ENCODE peak calls at places on chromosomes 5 and 9, in seven cellular contexts. One of them, this sample, is unnamed.

GRCh38 chr5:33769968-33770367 is 121.8 kb downstream of the ADAMTS12 start:
- DNase-seq in CD8-positive, alpha-beta T cell: no peak
- DNase-seq in breast epithelium: no peak
- DNase-seq in brain microvascular endothelial cell: no peak
- DNase-seq in adrenal gland: no peak
- DNase-seq in tibial artery: no peak
- DNase-seq in effector memory CD4-positive, alpha-beta T cell: no peak
- DNase-seq in this sample: no peak

GRCh38 chr5:148107608-148108007 is 43.8 kb downstream of the SPINK5 start:
- DNase-seq in CD8-positive, alpha-beta T cell: no peak
- DNase-seq in breast epithelium: no peak
- DNase-seq in brain microvascular endothelial cell: no peak
- DNase-seq in adrenal gland: no peak
- DNase-seq in tibial artery: no peak
- DNase-seq in effector memory CD4-positive, alpha-beta T cell: no peak
- DNase-seq in this sample: no peak

GRCh38 chr9:105245720-105246161 is 1.3 kb downstream of the SLC44A1 start:
- DNase-seq in CD8-positive, alpha-beta T cell: no peak
- DNase-seq in breast epithelium: no peak
- DNase-seq in brain microvascular endothelial cell: no peak
- DNase-seq in adrenal gland: no peak
- DNase-seq in tibial artery: no peak
- DNase-seq in effector memory CD4-positive, alpha-beta T cell: no peak
- DNase-seq in this sample: no peak

GRCh38 chr9:69809304-69809863 is 11.2 kb upstream of the CFAP95 start:
- DNase-seq in CD8-positive, alpha-beta T cell: peak
- DNase-seq in breast epithelium: no peak
- DNase-seq in brain microvascular endothelial cell: no peak
- DNase-seq in adrenal gland: no peak
- DNase-seq in tibial artery: no peak
- DNase-seq in effector memory CD4-positive, alpha-beta T cell: no peak
- DNase-seq in this sample: peak

GRCh38 chr5:9332026-9332425 is 213.8 kb downstream of the SEMA5A start:
- DNase-seq in CD8-positive, alpha-beta T cell: no peak
- DNase-seq in breast epithelium: no peak
- DNase-seq in brain microvascular endothelial cell: no peak
- DNase-seq in adrenal gland: no peak
- DNase-seq in tibial artery: no peak
- DNase-seq in effector memory CD4-positive, alpha-beta T cell: no peak
- DNase-seq in this sample: no peak

GRCh38 chr5:138360941-138361452 is 8.5 kb downstream of the KDM3B start:
- DNase-seq in CD8-positive, alpha-beta T cell: no peak
- DNase-seq in breast epithelium: no peak
- DNase-seq in brain microvascular endothelial cell: no peak
- DNase-seq in adrenal gland: no peak
- DNase-seq in tibial artery: no peak
- DNase-seq in effector memory CD4-positive, alpha-beta T cell: no peak
- DNase-seq in this sample: no peak

GRCh38 chr9:112554516-112554915 is 67.9 kb downstream of the KIAA1958 start:
- DNase-seq in CD8-positive, alpha-beta T cell: no peak
- DNase-seq in breast epithelium: no peak
- DNase-seq in brain microvascular endothelial cell: peak
- DNase-seq in adrenal gland: no peak
- DNase-seq in tibial artery: no peak
- DNase-seq in effector memory CD4-positive, alpha-beta T cell: no peak
- DNase-seq in this sample: no peak

GRCh38 chr9:99299214-99300102 is 77.4 kb downstream of the SEC61B start:
- DNase-seq in CD8-positive, alpha-beta T cell: no peak
- DNase-seq in breast epithelium: no peak
- DNase-seq in brain microvascular endothelial cell: peak
- DNase-seq in adrenal gland: peak
- DNase-seq in tibial artery: no peak
- DNase-seq in effector memory CD4-positive, alpha-beta T cell: no peak
- DNase-seq in this sample: peak

GRCh38 chr5:131659841-131660240 is 24.8 kb upstream of the RAPGEF6 start:
- DNase-seq in CD8-positive, alpha-beta T cell: no peak
- DNase-seq in breast epithelium: no peak
- DNase-seq in brain microvascular endothelial cell: no peak
- DNase-seq in adrenal gland: no peak
- DNase-seq in tibial artery: no peak
- DNase-seq in effector memory CD4-positive, alpha-beta T cell: no peak
- DNase-seq in this sample: no peak

GRCh38 chr9:131981116-131981847 is 98.4 kb downstream of the MED27 start:
- DNase-seq in CD8-positive, alpha-beta T cell: no peak
- DNase-seq in breast epithelium: no peak
- DNase-seq in brain microvascular endothelial cell: peak
- DNase-seq in adrenal gland: no peak
- DNase-seq in tibial artery: no peak
- DNase-seq in effector memory CD4-positive, alpha-beta T cell: no peak
- DNase-seq in this sample: no peak

GRCh38 chr9:93676310-93677054 is 100.1 kb downstream of the PHF2 start:
- DNase-seq in CD8-positive, alpha-beta T cell: no peak
- DNase-seq in breast epithelium: peak
- DNase-seq in brain microvascular endothelial cell: no peak
- DNase-seq in adrenal gland: peak
- DNase-seq in tibial artery: peak
- DNase-seq in effector memory CD4-positive, alpha-beta T cell: no peak
- DNase-seq in this sample: no peak

GRCh38 chr9:35617548-35617947 is 665 bp downstream of the CD72 start:
- DNase-seq in CD8-positive, alpha-beta T cell: no peak
- DNase-seq in breast epithelium: no peak
- DNase-seq in brain microvascular endothelial cell: no peak
- DNase-seq in adrenal gland: no peak
- DNase-seq in tibial artery: no peak
- DNase-seq in effector memory CD4-positive, alpha-beta T cell: no peak
- DNase-seq in this sample: no peak

GRCh38 chr5:173001229-173001841 is 17.8 kb downstream of the ATP6V0E1 start:
- DNase-seq in CD8-positive, alpha-beta T cell: no peak
- DNase-seq in breast epithelium: no peak
- DNase-seq in brain microvascular endothelial cell: no peak
- DNase-seq in adrenal gland: no peak
- DNase-seq in tibial artery: no peak
- DNase-seq in effector memory CD4-positive, alpha-beta T cell: no peak
- DNase-seq in this sample: no peak

GRCh38 chr9:22203371-22204138 is 194.4 kb upstream of the CDKN2B start:
- DNase-seq in CD8-positive, alpha-beta T cell: no peak
- DNase-seq in breast epithelium: no peak
- DNase-seq in brain microvascular endothelial cell: no peak
- DNase-seq in adrenal gland: no peak
- DNase-seq in tibial artery: no peak
- DNase-seq in effector memory CD4-positive, alpha-beta T cell: no peak
- DNase-seq in this sample: no peak

GRCh38 chr5:145536133-145536532 is 299.0 kb downstream of the PRELID2 start:
- DNase-seq in CD8-positive, alpha-beta T cell: no peak
- DNase-seq in breast epithelium: no peak
- DNase-seq in brain microvascular endothelial cell: no peak
- DNase-seq in adrenal gland: no peak
- DNase-seq in tibial artery: no peak
- DNase-seq in effector memory CD4-positive, alpha-beta T cell: no peak
- DNase-seq in this sample: peak

DNA sequence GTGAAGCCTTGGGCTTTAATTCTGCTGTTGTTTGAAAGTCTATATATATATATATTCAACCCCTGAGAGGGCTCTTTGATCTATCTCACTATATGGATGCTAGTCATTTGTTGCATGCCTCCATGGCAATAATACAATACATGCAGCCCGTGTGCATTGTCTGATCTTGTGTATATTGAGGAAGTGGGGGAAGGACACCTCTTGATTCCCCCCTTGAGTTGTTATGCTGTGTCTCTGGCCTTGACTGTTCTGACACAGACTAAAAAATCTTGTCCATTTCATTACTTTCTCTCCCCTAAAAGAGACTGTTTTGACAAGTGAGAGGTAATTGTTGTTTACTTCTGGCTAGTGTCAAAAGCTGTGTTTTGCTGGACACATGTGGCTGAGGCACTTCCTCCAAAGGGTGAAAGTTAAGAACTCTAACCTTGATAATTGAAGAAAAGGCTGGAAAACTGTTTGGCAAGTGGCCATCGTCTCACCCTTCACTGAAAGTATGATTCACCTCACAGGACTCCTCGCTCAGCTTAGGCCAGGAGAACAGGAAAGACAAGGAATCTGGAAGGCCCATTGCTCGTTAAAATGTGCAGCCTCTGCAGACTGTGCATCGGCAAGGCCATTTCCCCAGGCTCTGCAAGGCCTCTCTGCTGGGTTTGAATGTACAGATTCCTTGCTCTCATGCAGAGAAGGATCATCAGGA is 304.0 kb downstream of the PRELID2 start:
- DNase-seq in CD8-positive, alpha-beta T cell: no peak
- DNase-seq in breast epithelium: no peak
- DNase-seq in brain microvascular endothelial cell: peak
- DNase-seq in adrenal gland: peak
- DNase-seq in tibial artery: no peak
- DNase-seq in effector memory CD4-positive, alpha-beta T cell: no peak
- DNase-seq in this sample: no peak
- H3K27ac ChIP-seq in CD8-positive, alpha-beta T cell: no peak
- H3K27ac ChIP-seq in breast epithelium: no peak
- H3K27ac ChIP-seq in brain microvascular endothelial cell: no peak
- H3K27ac ChIP-seq in adrenal gland: no peak
- H3K27ac ChIP-seq in tibial artery: no peak
- H3K27ac ChIP-seq in effector memory CD4-positive, alpha-beta T cell: no peak
- H3K27ac ChIP-seq in this sample: no peak

DNA sequence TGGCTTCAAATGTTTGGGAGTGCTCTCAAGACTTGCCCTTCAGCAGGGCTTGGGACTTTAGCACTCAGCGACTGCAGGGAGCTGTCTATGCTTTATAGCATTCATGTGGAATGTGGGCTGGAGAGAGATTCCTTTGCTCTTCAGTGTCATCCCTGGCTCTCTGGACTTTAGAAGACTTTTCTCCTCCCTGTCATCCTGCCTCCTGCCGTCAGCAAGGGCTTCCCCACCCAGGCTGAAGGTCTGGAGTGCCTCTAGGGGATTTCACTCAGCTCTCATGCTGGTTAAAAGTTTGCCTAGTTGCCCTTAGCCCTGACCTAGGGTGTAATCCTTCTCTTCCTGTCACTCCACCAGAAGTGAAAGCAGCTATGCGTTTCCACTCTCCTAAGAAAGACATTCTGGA is 210.9 kb downstream of the FRMD3 start:
- DNase-seq in CD8-positive, alpha-beta T cell: no peak
- DNase-seq in breast epithelium: no peak
- DNase-seq in brain microvascular endothelial cell: peak
- DNase-seq in adrenal gland: no peak
- DNase-seq in tibial artery: no peak
- DNase-seq in effector memory CD4-positive, alpha-beta T cell: no peak
- DNase-seq in this sample: peak
- H3K27ac ChIP-seq in CD8-positive, alpha-beta T cell: no peak
- H3K27ac ChIP-seq in breast epithelium: no peak
- H3K27ac ChIP-seq in brain microvascular endothelial cell: no peak
- H3K27ac ChIP-seq in adrenal gland: no peak
- H3K27ac ChIP-seq in tibial artery: no peak
- H3K27ac ChIP-seq in effector memory CD4-positive, alpha-beta T cell: no peak
- H3K27ac ChIP-seq in this sample: no peak

GRCh38 chr5:122751293-122751753 is 23.6 kb upstream of the SNX2 start:
- DNase-seq in CD8-positive, alpha-beta T cell: no peak
- DNase-seq in breast epithelium: no peak
- DNase-seq in brain microvascular endothelial cell: peak
- DNase-seq in adrenal gland: no peak
- DNase-seq in tibial artery: no peak
- DNase-seq in effector memory CD4-positive, alpha-beta T cell: no peak
- DNase-seq in this sample: no peak
- H3K27ac ChIP-seq in CD8-positive, alpha-beta T cell: no peak
- H3K27ac ChIP-seq in breast epithelium: no peak
- H3K27ac ChIP-seq in brain microvascular endothelial cell: peak
- H3K27ac ChIP-seq in adrenal gland: no peak
- H3K27ac ChIP-seq in tibial artery: no peak
- H3K27ac ChIP-seq in effector memory CD4-positive, alpha-beta T cell: no peak
- H3K27ac ChIP-seq in this sample: no peak

GRCh38 chr9:71665247-71665646 is 103.1 kb downstream of the CEMIP2 start:
- DNase-seq in CD8-positive, alpha-beta T cell: no peak
- DNase-seq in breast epithelium: no peak
- DNase-seq in brain microvascular endothelial cell: no peak
- DNase-seq in adrenal gland: no peak
- DNase-seq in tibial artery: no peak
- DNase-seq in effector memory CD4-positive, alpha-beta T cell: no peak
- DNase-seq in this sample: no peak
- H3K27ac ChIP-seq in CD8-positive, alpha-beta T cell: no peak
- H3K27ac ChIP-seq in breast epithelium: no peak
- H3K27ac ChIP-seq in brain microvascular endothelial cell: no peak
- H3K27ac ChIP-seq in adrenal gland: no peak
- H3K27ac ChIP-seq in tibial artery: no peak
- H3K27ac ChIP-seq in effector memory CD4-positive, alpha-beta T cell: no peak
- H3K27ac ChIP-seq in this sample: no peak

GRCh38 chr9:124762633-124763032 is 8.5 kb downstream of the NR6A1 start:
- DNase-seq in CD8-positive, alpha-beta T cell: no peak
- DNase-seq in breast epithelium: no peak
- DNase-seq in brain microvascular endothelial cell: no peak
- DNase-seq in adrenal gland: no peak
- DNase-seq in tibial artery: no peak
- DNase-seq in effector memory CD4-positive, alpha-beta T cell: no peak
- DNase-seq in this sample: no peak
- H3K27ac ChIP-seq in CD8-positive, alpha-beta T cell: no peak
- H3K27ac ChIP-seq in breast epithelium: no peak
- H3K27ac ChIP-seq in brain microvascular endothelial cell: no peak
- H3K27ac ChIP-seq in adrenal gland: no peak
- H3K27ac ChIP-seq in tibial artery: no peak
- H3K27ac ChIP-seq in effector memory CD4-positive, alpha-beta T cell: no peak
- H3K27ac ChIP-seq in this sample: no peak

This sample was measured in A673.